ENCODE peak calls at places on chromosomes 6 and 20, in ten cellular contexts. X is fibroblast of lung; H is globus pallidus; V is H7; S is stimulated activated CD8-positive, alpha-beta memory T cell treated with anti-CD3 and anti-CD28 coated beads, Interleukin-2, amount 100 ng/mL, for 48 hours; K is nephron progenitor cell; G is aorta; C is stimulated activated CD4-positive, alpha-beta T cell treated with anti-CD3 and anti-CD28 coated beads, Interleukin-12 subunit alpha, Interleukin-12 subunit beta, amount 100 ng/mL, for 4 hours; Z is amniotic stem cell; P is A549. D is an unnamed sample.

GRCh38 chr6:31620586-31621319 is at the start of gene PRRC2A:
- DNase-seq in X (no peak), H (peak), V (peak), S (peak), K (peak), G (peak), C (peak), Z (no peak), P (no peak), D (peak)

GRCh38 chr6:11380969-11381744 is 148.7 kb upstream of the NEDD9 start:
- DNase-seq in X (peak), H (no peak), V (no peak), S (no peak), K (no peak), G (no peak), C (no peak), Z (no peak), P (no peak), D (no peak)

GRCh38 chr6:411402-412145 is 20.0 kb downstream of the IRF4 start:
- DNase-seq in X (no peak), H (no peak), V (no peak), S (no peak), K (peak), G (no peak), C (no peak), Z (no peak), P (no peak), D (no peak)

GRCh38 chr6:129099696-129100095 is 216.8 kb downstream of the LAMA2 start:
- DNase-seq in X (no peak), H (no peak), V (no peak), S (no peak), K (no peak), G (no peak), C (no peak), Z (no peak), P (no peak), D (no peak)

GRCh38 chr6:73074175-73074574 is 151.1 kb downstream of the KHDC1L start:
- DNase-seq in X (peak), H (no peak), V (no peak), S (no peak), K (no peak), G (no peak), C (no peak), Z (no peak), P (peak), D (no peak)

GRCh38 chr20:2386516-2387179 is 5.9 kb downstream of the TGM6 start:
- DNase-seq in X (peak), H (no peak), V (no peak), S (no peak), K (no peak), G (no peak), C (no peak), Z (peak), P (no peak), D (no peak)

GRCh38 chr6:106509420-106510089 is 119.7 kb downstream of the RTN4IP1 start:
- DNase-seq in X (peak), H (no peak), V (peak), S (no peak), K (peak), G (no peak), C (no peak), Z (no peak), P (no peak), D (no peak)

GRCh38 chr6:104607501-104607900 is 252.2 kb downstream of the HACE1 start:
- DNase-seq in X (no peak), H (no peak), V (no peak), S (no peak), K (no peak), G (no peak), C (no peak), Z (no peak), P (no peak), D (no peak)

GRCh38 chr20:32685541-32686529 is 12.1 kb upstream of the C20orf203 start:
- DNase-seq in X (peak), H (no peak), V (peak), S (no peak), K (no peak), G (no peak), C (no peak), Z (peak), P (no peak), D (peak)

GRCh38 chr6:90820436-90820835 is 233.6 kb upstream of the MAP3K7 start:
- DNase-seq in X (no peak), H (no peak), V (no peak), S (no peak), K (no peak), G (no peak), C (no peak), Z (no peak), P (no peak), D (no peak)

GRCh38 chr6:159982726-159983506 is 14.0 kb downstream of the IGF2R start:
- DNase-seq in X (peak), H (no peak), V (no peak), S (no peak), K (no peak), G (no peak), C (no peak), Z (no peak), P (no peak), D (no peak)

GRCh38 chr6:109095036-109095820 is at the start of gene CEP57L1:
- DNase-seq in X (peak), H (peak), V (peak), S (peak), K (peak), G (peak), C (peak), Z (peak), P (peak), D (peak)

GRCh38 chr20:58246346-58246745 is 17.9 kb upstream of the ANKRD60 start:
- DNase-seq in X (peak), H (no peak), V (no peak), S (no peak), K (no peak), G (no peak), C (no peak), Z (no peak), P (peak), D (no peak)

GRCh38 chr6:15326072-15326614 is 80.3 kb downstream of the JARID2 start:
- DNase-seq in X (no peak), H (no peak), V (no peak), S (no peak), K (no peak), G (no peak), C (no peak), Z (no peak), P (no peak), D (peak)

GRCh38 chr6:33477864-33478263 is 23.5 kb downstream of the ZBTB9 start:
- DNase-seq in X (no peak), H (no peak), V (no peak), S (no peak), K (no peak), G (no peak), C (no peak), Z (no peak), P (no peak), D (no peak)

GRCh38 chr6:7111095-7111690 is 3.4 kb downstream of the RREB1 start:
- DNase-seq in X (no peak), H (no peak), V (no peak), S (no peak), K (no peak), G (no peak), C (no peak), Z (no peak), P (no peak), D (no peak)

GRCh38 chr20:12916699-12917098 is 92.1 kb upstream of the SPTLC3 start:
- DNase-seq in X (no peak), H (no peak), V (no peak), S (no peak), K (no peak), G (no peak), C (no peak), Z (no peak), P (no peak), D (peak)

GRCh38 chr20:38841570-38841969 is 36.1 kb downstream of the PPP1R16B start:
- DNase-seq in X (no peak), H (no peak), V (no peak), S (no peak), K (no peak), G (no peak), C (no peak), Z (no peak), P (no peak), D (no peak)

GRCh38 chr6:138489846-138490245 is 9.4 kb downstream of the NHSL1 start:
- DNase-seq in X (no peak), H (no peak), V (no peak), S (no peak), K (no peak), G (no peak), C (no peak), Z (no peak), P (no peak), D (no peak)

GRCh38 chr20:21902391-21902790 is 196.9 kb downstream of the PAX1 start:
- DNase-seq in X (no peak), H (no peak), V (no peak), S (no peak), K (no peak), G (no peak), C (no peak), Z (no peak), P (no peak), D (no peak)

GRCh38 chr20:5688431-5688972 is 61.7 kb upstream of the SHLD1 start:
- DNase-seq in X (no peak), H (no peak), V (no peak), S (no peak), K (no peak), G (no peak), C (no peak), Z (no peak), P (no peak), D (no peak)

GRCh38 chr6:49121970-49122369 is 341.1 kb downstream of the MMUT start:
- DNase-seq in X (no peak), H (no peak), V (no peak), S (no peak), K (no peak), G (no peak), C (no peak), Z (no peak), P (no peak), D (no peak)

GRCh38 chr20:60691966-60692615 is 560.0 kb upstream of the CDH4 start:
- DNase-seq in X (no peak), H (no peak), V (no peak), S (no peak), K (no peak), G (no peak), C (no peak), Z (no peak), P (no peak), D (no peak)

GRCh38 chr6:36780517-36781210 is 58.6 kb downstream of the CPNE5 start:
- DNase-seq in X (no peak), H (no peak), V (no peak), S (no peak), K (no peak), G (no peak), C (no peak), Z (no peak), P (no peak), D (no peak)

GRCh38 chr20:44467289-44467883 is 8.3 kb upstream of the TTPAL start:
- DNase-seq in X (no peak), H (no peak), V (peak), S (no peak), K (no peak), G (peak), C (no peak), Z (no peak), P (no peak), D (no peak)

GRCh38 chr20:36307412-36308317 is 1.5 kb downstream of the DLGAP4 start:
- DNase-seq in X (no peak), H (no peak), V (peak), S (no peak), K (no peak), G (no peak), C (no peak), Z (no peak), P (no peak), D (no peak)

GRCh38 chr6:138013949-138014348 is 93.3 kb downstream of the PERP start:
- DNase-seq in X (no peak), H (no peak), V (no peak), S (no peak), K (no peak), G (no peak), C (no peak), Z (no peak), P (no peak), D (no peak)

GRCh38 chr20:58483470-58483869 is 31.7 kb downstream of the APCDD1L start:
- DNase-seq in X (no peak), H (no peak), V (no peak), S (no peak), K (no peak), G (no peak), C (no peak), Z (no peak), P (no peak), D (no peak)

GRCh38 chr20:17868146-17868545 is 100.4 kb downstream of the SNX5 start:
- DNase-seq in X (no peak), H (no peak), V (peak), S (no peak), K (no peak), G (no peak), C (no peak), Z (no peak), P (no peak), D (no peak)

GRCh38 chr6:132813173-132813856 is 1.1 kb upstream of the RPS12 start:
- DNase-seq in X (peak), H (peak), V (no peak), S (peak), K (peak), G (no peak), C (peak), Z (no peak), P (peak), D (peak)

GRCh38 chr20:29750268-29750899 is 1507.1 kb upstream of the DEFB115 start:
- DNase-seq in X (no peak), H (no peak), V (peak), S (no peak), K (no peak), G (peak), C (no peak), Z (no peak), P (no peak), D (no peak)

GRCh38 chr6:141451508-141452353 is 681.0 kb upstream of the GJE1 start:
- DNase-seq in X (peak), H (no peak), V (no peak), S (no peak), K (no peak), G (no peak), C (no peak), Z (no peak), P (peak), D (peak)

GRCh38 chr6:65149841-65150240 is 557.2 kb downstream of the EYS start:
- DNase-seq in X (no peak), H (no peak), V (no peak), S (no peak), K (no peak), G (no peak), C (no peak), Z (no peak), P (no peak), D (no peak)